ENCODE peak calls at places on chromosomes 5 and 9, in ten cellular contexts. A is IMR-90, X is LNCaP clone FGC, U is HCT116, M is adrenal gland, I is Peyer's patch, G is Calu3, E is neural progenitor cell, F is prostate gland, Y is suprapubic skin. S is an unnamed sample.

GRCh38 chr5:145689235-145689634 is 145.9 kb downstream of the PRELID2 start:
- DNase-seq in A (no peak), X (no peak), U (no peak), M (no peak), I (no peak), G (no peak), E (no peak), F (no peak), Y (no peak), S (no peak)

GRCh38 chr9:114559830-114560520 is 27.6 kb upstream of the ATP6V1G1 start:
- DNase-seq in A (no peak), X (no peak), U (no peak), M (no peak), I (no peak), G (no peak), E (no peak), F (no peak), Y (no peak), S (no peak)

GRCh38 chr5:33261305-33261704 is 179.5 kb upstream of the TARS1 start:
- DNase-seq in A (peak), X (no peak), U (no peak), M (no peak), I (no peak), G (no peak), E (no peak), F (no peak), Y (no peak), S (no peak)

GRCh38 chr9:81632599-81632998 is 56.7 kb downstream of the TLE1 start:
- DNase-seq in A (peak), X (no peak), U (no peak), M (no peak), I (no peak), G (no peak), E (no peak), F (no peak), Y (no peak), S (no peak)

GRCh38 chr9:118148990-118149389 is 444.8 kb downstream of the TLR4 start:
- DNase-seq in A (no peak), X (no peak), U (no peak), M (no peak), I (no peak), G (no peak), E (no peak), F (no peak), Y (no peak), S (no peak)

GRCh38 chr5:61069150-61069549 is 93.1 kb downstream of the SMIM15 start:
- DNase-seq in A (no peak), X (no peak), U (no peak), M (no peak), I (no peak), G (no peak), E (no peak), F (no peak), Y (no peak), S (no peak)

GRCh38 chr5:138491669-138492551 is 26.6 kb downstream of the EGR1 start:
- DNase-seq in A (peak), X (peak), U (peak), M (peak), I (peak), G (peak), E (peak), F (peak), Y (peak), S (peak)

GRCh38 chr9:7370378-7370777 is 429.2 kb downstream of the DMAC1 start:
- DNase-seq in A (no peak), X (no peak), U (no peak), M (no peak), I (no peak), G (no peak), E (peak), F (no peak), Y (no peak), S (no peak)

GRCh38 chr9:132769895-132770774 is 99.9 kb downstream of the GTF3C4 start:
- DNase-seq in A (peak), X (no peak), U (no peak), M (peak), I (peak), G (peak), E (peak), F (peak), Y (peak), S (peak)

GRCh38 chr9:27473135-27473534 is 51.0 kb upstream of the IFNK start:
- DNase-seq in A (no peak), X (no peak), U (no peak), M (no peak), I (no peak), G (no peak), E (peak), F (no peak), Y (peak), S (no peak)

GRCh38 chr5:113435571-113435970 is 782 bp upstream of the TSSK1B start:
- DNase-seq in A (no peak), X (no peak), U (no peak), M (no peak), I (no peak), G (no peak), E (no peak), F (no peak), Y (no peak), S (no peak)

GRCh38 chr9:92324889-92325268 is 271 bp downstream of the NOL8 start:
- DNase-seq in A (no peak), X (no peak), U (no peak), M (no peak), I (no peak), G (no peak), E (no peak), F (no peak), Y (no peak), S (no peak)

GRCh38 chr5:82421119-82421518 is 143.0 kb upstream of the RPS23 start:
- DNase-seq in A (peak), X (no peak), U (peak), M (no peak), I (no peak), G (peak), E (no peak), F (no peak), Y (no peak), S (no peak)

GRCh38 chr5:106121972-106122605 is 1548.6 kb downstream of the EFNA5 start:
- DNase-seq in A (peak), X (no peak), U (peak), M (peak), I (no peak), G (peak), E (peak), F (no peak), Y (no peak), S (peak)

GRCh38 chr5:138953370-138954256 is 78.5 kb upstream of the LRRTM2 start:
- DNase-seq in A (peak), X (peak), U (no peak), M (peak), I (peak), G (no peak), E (no peak), F (peak), Y (peak), S (no peak)

GRCh38 chr9:11158676-11159075 is 545.9 kb upstream of the PTPRD start:
- DNase-seq in A (no peak), X (no peak), U (no peak), M (no peak), I (no peak), G (no peak), E (no peak), F (no peak), Y (no peak), S (no peak)

GRCh38 chr9:136170291-136170901 is 34.5 kb downstream of the LHX3 start:
- DNase-seq in A (no peak), X (no peak), U (no peak), M (peak), I (peak), G (peak), E (peak), F (peak), Y (no peak), S (peak)

GRCh38 chr5:11251242-11251641 is 490.2 kb upstream of the DAP start:
- DNase-seq in A (peak), X (peak), U (no peak), M (no peak), I (no peak), G (peak), E (no peak), F (no peak), Y (no peak), S (no peak)

GRCh38 chr5:96876292-96876850 is at the start of gene ERAP2:
- DNase-seq in A (peak), X (no peak), U (no peak), M (no peak), I (no peak), G (peak), E (no peak), F (no peak), Y (no peak), S (no peak)

GRCh38 chr9:73011346-73011745 is 58.5 kb upstream of the ALDH1A1 start:
- DNase-seq in A (peak), X (no peak), U (no peak), M (no peak), I (no peak), G (no peak), E (no peak), F (no peak), Y (no peak), S (no peak)

GRCh38 chr9:137370865-137371520 is 52.0 kb downstream of the EXD3 start:
- DNase-seq in A (no peak), X (no peak), U (no peak), M (no peak), I (no peak), G (no peak), E (peak), F (no peak), Y (no peak), S (peak)

GRCh38 chr9:116099821-116100220 is 53.8 kb upstream of the PAPPA start:
- DNase-seq in A (peak), X (no peak), U (no peak), M (no peak), I (no peak), G (no peak), E (no peak), F (no peak), Y (no peak), S (no peak)

GRCh38 chr5:111855356-111855755 is 98.4 kb upstream of the NREP start:
- DNase-seq in A (no peak), X (no peak), U (no peak), M (no peak), I (no peak), G (no peak), E (peak), F (no peak), Y (no peak), S (no peak)

GRCh38 chr5:141343242-141343952 is at the start of gene PCDHGA3:
- DNase-seq in A (peak), X (peak), U (no peak), M (no peak), I (no peak), G (no peak), E (no peak), F (no peak), Y (no peak), S (no peak)
- TF ChIP-seq CTCF in A (peak), X (peak), U (peak), M (no peak), I (no peak), G (no peak), E (peak), F (no peak), Y (no peak), S (peak)

GRCh38 chr9:86282979-86283535 is 719 bp upstream of the ISCA1 start:
- DNase-seq in A (peak), X (no peak), U (no peak), M (no peak), I (no peak), G (no peak), E (no peak), F (no peak), Y (no peak), S (no peak)

GRCh38 chr9:86286278-86286677 is 3.9 kb upstream of the ISCA1 start:
- DNase-seq in A (no peak), X (no peak), U (no peak), M (no peak), I (no peak), G (no peak), E (no peak), F (no peak), Y (no peak), S (no peak)

GRCh38 chr9:86285247-86285646 is 2.9 kb upstream of the ISCA1 start:
- DNase-seq in A (no peak), X (no peak), U (no peak), M (no peak), I (no peak), G (no peak), E (no peak), F (no peak), Y (no peak), S (no peak)

GRCh38 chr9:86288501-86288900 is 6.2 kb upstream of the ISCA1 start:
- DNase-seq in A (no peak), X (no peak), U (no peak), M (no peak), I (no peak), G (no peak), E (no peak), F (no peak), Y (no peak), S (no peak)

GRCh38 chr9:86287013-86287412 is 4.7 kb upstream of the ISCA1 start:
- DNase-seq in A (peak), X (no peak), U (no peak), M (peak), I (no peak), G (no peak), E (peak), F (no peak), Y (no peak), S (peak)
- TF ChIP-seq CTCF in A (peak), X (peak), U (peak), M (no peak), I (no peak), G (no peak), E (peak), F (no peak), Y (no peak), S (peak)

GRCh38 chr5:152164860-152165259 is 240.2 kb upstream of the GLRA1 start:
- DNase-seq in A (no peak), X (no peak), U (no peak), M (no peak), I (no peak), G (peak), E (peak), F (no peak), Y (no peak), S (no peak)
- TF ChIP-seq CTCF in A (no peak), X (no peak), U (peak), M (no peak), I (no peak), G (no peak), E (peak), F (no peak), Y (no peak), S (no peak)

DNA sequence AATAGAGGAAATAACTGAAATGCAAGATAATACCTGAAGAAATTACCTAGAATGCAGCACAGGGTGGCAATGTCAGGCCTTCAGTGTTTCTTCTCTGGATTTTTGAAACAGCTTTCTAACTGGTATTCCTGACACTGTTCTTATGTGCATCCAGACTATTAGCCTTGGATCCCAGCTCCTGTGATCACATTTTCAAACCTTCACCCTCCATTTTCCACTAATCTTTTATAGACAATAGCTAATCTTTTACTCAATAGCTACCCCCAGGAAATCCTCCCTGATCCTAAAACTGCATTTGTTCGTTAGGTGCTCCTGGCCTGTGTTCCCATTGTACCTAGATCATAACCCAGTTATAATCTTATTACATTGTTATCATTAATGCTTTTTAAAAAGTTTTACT is 101.5 kb upstream of the DHFR start:
- DNase-seq in A (no peak), X (no peak), U (no peak), M (no peak), I (no peak), G (no peak), E (peak), F (no peak), Y (no peak), S (no peak)
- TF ChIP-seq CTCF in A (no peak), X (no peak), U (no peak), M (no peak), I (no peak), G (no peak), E (no peak), F (no peak), Y (no peak), S (no peak)

GRCh38 chr5:115033861-115034260 is 135.8 kb downstream of the TRIM36 start:
- DNase-seq in A (no peak), X (peak), U (no peak), M (no peak), I (no peak), G (peak), E (peak), F (no peak), Y (no peak), S (no peak)
- TF ChIP-seq CTCF in A (peak), X (peak), U (peak), M (no peak), I (no peak), G (no peak), E (peak), F (no peak), Y (no peak), S (peak)

GRCh38 chr9:34190996-34191892 is 12.4 kb downstream of the UBAP1 start:
- DNase-seq in A (peak), X (peak), U (no peak), M (no peak), I (no peak), G (no peak), E (peak), F (no peak), Y (no peak), S (no peak)
- TF ChIP-seq CTCF in A (peak), X (peak), U (peak), M (no peak), I (no peak), G (no peak), E (peak), F (no peak), Y (no peak), S (peak)

GRCh38 chr5:178137991-178138390 is 7.2 kb downstream of the RMND5B start:
- DNase-seq in A (no peak), X (no peak), U (no peak), M (no peak), I (no peak), G (no peak), E (no peak), F (no peak), Y (no peak), S (no peak)
- TF ChIP-seq CTCF in A (no peak), X (no peak), U (no peak), M (no peak), I (no peak), G (no peak), E (no peak), F (no peak), Y (no peak), S (no peak)

GRCh38 chr5:170917113-170917512 is 55.3 kb downstream of the RANBP17 start:
- DNase-seq in A (no peak), X (no peak), U (no peak), M (no peak), I (no peak), G (no peak), E (no peak), F (no peak), Y (no peak), S (no peak)
- TF ChIP-seq CTCF in A (peak), X (peak), U (no peak), M (peak), I (no peak), G (no peak), E (no peak), F (no peak), Y (no peak), S (peak)

GRCh38 chr9:93826209-93826608 is 128.9 kb downstream of the BARX1 start:
- DNase-seq in A (no peak), X (no peak), U (no peak), M (no peak), I (no peak), G (no peak), E (no peak), F (no peak), Y (peak), S (no peak)
- TF ChIP-seq CTCF in A (no peak), X (no peak), U (peak), M (no peak), I (peak), G (no peak), E (peak), F (no peak), Y (no peak), S (peak)